ENCODE peak calls at places on chromosomes 5 and 9, in six cellular contexts. One of them, this sample, is unnamed. For H3K9me2, the result is how much of the 10 kb centered on the place peaks cover.

GRCh38 chr9:128845186-128845931 is 15.8 kb upstream of the SPOUT1 start:
- DNase-seq in GM23338: peak
- DNase-seq in MM.1S: no peak
- DNase-seq in GM23248: no peak
- DNase-seq in hepatocyte: peak
- DNase-seq in PC-9: no peak
- DNase-seq in this sample: no peak

GRCh38 chr5:4945296-4945695 is 194.8 kb upstream of the ADAMTS16 start:
- DNase-seq in GM23338: no peak
- DNase-seq in GM23248: no peak
- DNase-seq in MM.1S: no peak
- DNase-seq in PC-9: no peak
- DNase-seq in hepatocyte: no peak
- DNase-seq in this sample: no peak

GRCh38 chr5:161895510-161895909 is 47.6 kb downstream of the GABRA1 start:
- DNase-seq in PC-9: no peak
- DNase-seq in hepatocyte: no peak
- DNase-seq in MM.1S: no peak
- DNase-seq in GM23248: no peak
- DNase-seq in GM23338: no peak
- DNase-seq in this sample: no peak

GRCh38 chr5:116421080-116421629 is 153.5 kb downstream of the SEMA6A start:
- DNase-seq in MM.1S: no peak
- DNase-seq in PC-9: no peak
- DNase-seq in hepatocyte: no peak
- DNase-seq in GM23338: no peak
- DNase-seq in GM23248: no peak
- DNase-seq in this sample: no peak

GRCh38 chr5:146205499-146206202 is 2.2 kb downstream of the RBM27 start:
- DNase-seq in GM23248: no peak
- DNase-seq in hepatocyte: no peak
- DNase-seq in MM.1S: no peak
- DNase-seq in GM23338: no peak
- DNase-seq in PC-9: no peak
- DNase-seq in this sample: no peak

GRCh38 chr5:12985142-12985541 is 959.3 kb downstream of the DNAH5 start:
- DNase-seq in GM23248: no peak
- DNase-seq in PC-9: no peak
- DNase-seq in GM23338: no peak
- DNase-seq in MM.1S: peak
- DNase-seq in hepatocyte: no peak
- DNase-seq in this sample: no peak

GRCh38 chr9:100601216-100601615 is 23.3 kb downstream of the CAVIN4 start:
- DNase-seq in MM.1S: peak
- DNase-seq in hepatocyte: peak
- DNase-seq in PC-9: peak
- DNase-seq in GM23338: peak
- DNase-seq in GM23248: peak
- DNase-seq in this sample: peak

GRCh38 chr5:180804129-180804601 is 1.6 kb upstream of the MGAT1 start:
- DNase-seq in MM.1S: peak
- DNase-seq in GM23338: no peak
- DNase-seq in PC-9: no peak
- DNase-seq in GM23248: no peak
- DNase-seq in hepatocyte: no peak
- DNase-seq in this sample: no peak

GRCh38 chr5:54109931-54110330 is 200.4 kb downstream of the ARL15 start:
- DNase-seq in GM23338: no peak
- DNase-seq in PC-9: no peak
- DNase-seq in MM.1S: no peak
- DNase-seq in hepatocyte: no peak
- DNase-seq in GM23248: no peak
- DNase-seq in this sample: no peak

GRCh38 chr5:51326844-51327243 is 56.4 kb upstream of the ISL1 start:
- DNase-seq in hepatocyte: no peak
- DNase-seq in MM.1S: no peak
- DNase-seq in GM23248: no peak
- DNase-seq in GM23338: no peak
- DNase-seq in PC-9: no peak
- DNase-seq in this sample: no peak

GRCh38 chr5:74161171-74161570 is 479.4 kb downstream of the ENC1 start:
- DNase-seq in hepatocyte: no peak
- DNase-seq in GM23248: peak
- DNase-seq in MM.1S: no peak
- DNase-seq in GM23338: no peak
- DNase-seq in PC-9: no peak
- DNase-seq in this sample: no peak

GRCh38 chr5:79109527-79110492 is 1.8 kb upstream of the BHMT start:
- DNase-seq in PC-9: no peak
- DNase-seq in GM23338: peak
- DNase-seq in GM23248: no peak
- DNase-seq in MM.1S: peak
- DNase-seq in hepatocyte: peak
- DNase-seq in this sample: peak

GRCh38 chr5:16726538-16726946 is 109.7 kb upstream of the RETREG1 start:
- DNase-seq in PC-9: no peak
- DNase-seq in hepatocyte: no peak
- DNase-seq in GM23338: no peak
- DNase-seq in MM.1S: peak
- DNase-seq in GM23248: no peak
- DNase-seq in this sample: peak

GRCh38 chr9:122366074-122366672 is 4.7 kb upstream of the PTGS1 start:
- DNase-seq in hepatocyte: no peak
- DNase-seq in MM.1S: no peak
- DNase-seq in PC-9: no peak
- DNase-seq in GM23338: no peak
- DNase-seq in GM23248: no peak
- DNase-seq in this sample: no peak

GRCh38 chr5:41256400-41256799 is 43.1 kb upstream of the C6 start:
- DNase-seq in PC-9: no peak
- DNase-seq in MM.1S: no peak
- DNase-seq in hepatocyte: no peak
- DNase-seq in GM23248: no peak
- DNase-seq in GM23338: no peak
- DNase-seq in this sample: no peak

GRCh38 chr9:129451669-129452068 is 169.2 kb downstream of the C9orf50 start:
- DNase-seq in hepatocyte: no peak
- DNase-seq in MM.1S: no peak
- DNase-seq in GM23338: no peak
- DNase-seq in GM23248: no peak
- DNase-seq in PC-9: no peak
- DNase-seq in this sample: no peak

GRCh38 chr5:79241535-79241979 is 5.6 kb downstream of the JMY start:
- DNase-seq in hepatocyte: no peak
- DNase-seq in PC-9: no peak
- DNase-seq in MM.1S: no peak
- DNase-seq in GM23338: no peak
- DNase-seq in GM23248: no peak
- DNase-seq in this sample: no peak

GRCh38 chr9:83219154-83219923 is 156.4 kb upstream of the RASEF start:
- DNase-seq in hepatocyte: peak
- DNase-seq in GM23338: peak
- DNase-seq in PC-9: peak
- DNase-seq in MM.1S: peak
- DNase-seq in GM23248: peak
- DNase-seq in this sample: no peak

GRCh38 chr5:127088226-127088625 is 14.9 kb upstream of the C5orf63 start:
- DNase-seq in MM.1S: no peak
- DNase-seq in PC-9: peak
- DNase-seq in GM23248: peak
- DNase-seq in GM23338: no peak
- DNase-seq in hepatocyte: peak
- DNase-seq in this sample: no peak

GRCh38 chr5:112548246-112548982 is 129.3 kb upstream of the EPB41L4A start:
- DNase-seq in MM.1S: no peak
- DNase-seq in GM23248: peak
- DNase-seq in GM23338: no peak
- DNase-seq in hepatocyte: peak
- DNase-seq in PC-9: no peak
- DNase-seq in this sample: no peak

GRCh38 chr5:39266442-39266841 is 47.1 kb upstream of the FYB1 start:
- DNase-seq in GM23248: peak
- DNase-seq in PC-9: no peak
- DNase-seq in hepatocyte: no peak
- DNase-seq in MM.1S: no peak
- DNase-seq in GM23338: no peak
- DNase-seq in this sample: no peak

GRCh38 chr9:115883467-115884329 is 269.9 kb upstream of the PAPPA start:
- DNase-seq in hepatocyte: peak
- DNase-seq in GM23248: peak
- DNase-seq in GM23338: peak
- DNase-seq in PC-9: peak
- DNase-seq in MM.1S: peak
- DNase-seq in this sample: peak

GRCh38 chr5:62650197-62650596 is 71.6 kb downstream of the LRRC70 start:
- DNase-seq in hepatocyte: no peak
- DNase-seq in GM23338: peak
- DNase-seq in GM23248: no peak
- DNase-seq in MM.1S: no peak
- DNase-seq in PC-9: no peak
- DNase-seq in this sample: no peak

GRCh38 chr9:7186175-7186574 is 428.4 kb downstream of the KDM4C start:
- DNase-seq in GM23248: peak
- DNase-seq in MM.1S: peak
- DNase-seq in GM23338: peak
- DNase-seq in hepatocyte: no peak
- DNase-seq in PC-9: no peak
- DNase-seq in this sample: peak

GRCh38 chr9:124306098-124306735 is 48.5 kb downstream of the NEK6 start:
- DNase-seq in GM23248: peak
- DNase-seq in PC-9: no peak
- DNase-seq in GM23338: no peak
- DNase-seq in MM.1S: no peak
- DNase-seq in hepatocyte: no peak
- DNase-seq in this sample: no peak

GRCh38 chr9:136538599-136539426 is 7.0 kb downstream of the NOTCH1 start:
- DNase-seq in hepatocyte: no peak
- DNase-seq in GM23338: no peak
- DNase-seq in MM.1S: peak
- DNase-seq in GM23248: no peak
- DNase-seq in PC-9: no peak
- DNase-seq in this sample: peak

GRCh38 chr5:98763001-98763630 is 10.3 kb upstream of the RGMB start:
- DNase-seq in PC-9: no peak
- DNase-seq in hepatocyte: no peak
- DNase-seq in GM23338: peak
- DNase-seq in MM.1S: no peak
- DNase-seq in GM23248: peak
- DNase-seq in this sample: no peak
- H3K4me2 ChIP-seq in PC-9: no peak
- H3K4me2 ChIP-seq in hepatocyte: no peak
- H3K4me2 ChIP-seq in GM23338: peak
- H3K4me2 ChIP-seq in MM.1S: no peak
- H3K4me2 ChIP-seq in GM23248: peak
- H3K4me2 ChIP-seq in this sample: no peak

DNA sequence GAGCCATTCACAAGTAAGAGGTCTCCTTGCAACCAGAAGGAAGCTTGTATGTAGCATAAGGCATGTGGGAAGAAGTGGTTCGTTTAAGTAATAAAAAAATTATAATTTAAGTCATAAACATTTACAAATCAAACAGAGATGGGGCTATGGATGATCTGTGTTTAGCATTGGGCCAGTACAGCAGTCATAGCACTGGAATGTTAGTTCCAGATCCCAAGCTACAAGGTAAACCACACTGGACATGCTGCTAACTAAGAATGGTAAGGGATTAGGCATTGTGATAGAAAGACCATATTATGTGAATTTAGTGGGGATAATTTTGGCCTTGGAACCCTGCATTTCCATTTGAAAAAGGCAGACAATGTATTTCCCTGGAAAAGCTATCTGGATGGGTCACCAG is 170.4 kb upstream of the KCNN2 start:
- DNase-seq in GM23338: no peak
- DNase-seq in GM23248: no peak
- DNase-seq in PC-9: no peak
- DNase-seq in hepatocyte: no peak
- DNase-seq in MM.1S: no peak
- DNase-seq in this sample: no peak
- H3K9me2 ChIP-seq in GM23338: under half
- H3K9me2 ChIP-seq in GM23248: under half
- H3K9me2 ChIP-seq in PC-9: under half
- H3K9me2 ChIP-seq in hepatocyte: under half
- H3K9me2 ChIP-seq in MM.1S: under half
- H3K9me2 ChIP-seq in this sample: under half

DNA sequence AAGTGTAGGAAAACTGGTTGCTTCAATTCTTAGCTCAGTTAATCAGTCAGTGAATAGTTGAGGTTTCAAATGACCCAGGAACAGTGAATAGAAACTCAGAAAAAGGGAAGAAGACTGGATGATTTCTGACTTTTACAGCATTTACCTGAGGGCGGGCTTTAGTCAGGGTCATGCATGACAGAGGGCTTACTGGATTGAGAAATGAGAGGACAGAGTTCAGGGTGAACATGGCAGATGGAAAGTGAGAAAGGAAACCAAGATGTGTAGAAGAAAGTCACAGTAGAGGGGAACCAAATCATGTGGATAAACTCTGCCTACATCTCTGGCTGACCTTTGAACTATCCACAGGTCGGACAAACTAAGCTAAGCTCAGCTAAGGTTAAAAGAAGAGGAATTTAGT is 596.0 kb downstream of the SEMA5A start:
- DNase-seq in MM.1S: peak
- DNase-seq in hepatocyte: no peak
- DNase-seq in GM23338: no peak
- DNase-seq in PC-9: no peak
- DNase-seq in GM23248: no peak
- DNase-seq in this sample: peak
- H3K4me2 ChIP-seq in MM.1S: no peak
- H3K4me2 ChIP-seq in hepatocyte: no peak
- H3K4me2 ChIP-seq in GM23338: no peak
- H3K4me2 ChIP-seq in PC-9: no peak
- H3K4me2 ChIP-seq in GM23248: no peak
- H3K4me2 ChIP-seq in this sample: peak

GRCh38 chr5:95511606-95512005 is 43.2 kb downstream of the SKIC3 start:
- DNase-seq in hepatocyte: no peak
- DNase-seq in PC-9: no peak
- DNase-seq in GM23338: no peak
- DNase-seq in MM.1S: no peak
- DNase-seq in GM23248: no peak
- DNase-seq in this sample: no peak

GRCh38 chr5:95508550-95508949 is 46.2 kb downstream of the SKIC3 start:
- DNase-seq in PC-9: no peak
- DNase-seq in GM23338: no peak
- DNase-seq in hepatocyte: no peak
- DNase-seq in MM.1S: no peak
- DNase-seq in GM23248: no peak
- DNase-seq in this sample: no peak
- H3K9me2 ChIP-seq in PC-9: under half
- H3K9me2 ChIP-seq in GM23338: under half
- H3K9me2 ChIP-seq in hepatocyte: under half
- H3K9me2 ChIP-seq in MM.1S: under half
- H3K9me2 ChIP-seq in GM23248: under half
- H3K9me2 ChIP-seq in this sample: under half

This sample was measured in OCI-LY7.